ENCODE peak calls at places on chromosomes 3 and 15, in eight cellular contexts. R, G, P, K, U, W, Q and D are unnamed samples.

GRCh38 chr3:88732211-88732610 is 375.2 kb upstream of the EPHA3 start:
- DNase-seq in R (no peak), G (no peak), P (no peak), K (no peak), U (no peak), W (no peak), Q (no peak), D (no peak)

GRCh38 chr15:39124155-39124924 is 456.5 kb upstream of the THBS1 start:
- DNase-seq in R (peak; percentile 42), G (no peak), P (peak; percentile 58), K (no peak), U (peak; percentile 60), W (no peak), Q (no peak), D (peak; percentile 39)

GRCh38 chr3:129344540-129345220 is 66.0 kb downstream of the HMCES start:
- DNase-seq in R (no peak), G (no peak), P (peak; percentile 82), K (no peak), U (peak; percentile 33), W (no peak), Q (no peak), D (no peak)

GRCh38 chr15:30046414-30046813 is 36.3 kb upstream of the GOLGA8J start:
- DNase-seq in R (no peak), G (no peak), P (no peak), K (no peak), U (no peak), W (no peak), Q (no peak), D (no peak)

GRCh38 chr3:26245236-26245635 is 377.3 kb upstream of the LRRC3B start:
- DNase-seq in R (no peak), G (no peak), P (no peak), K (no peak), U (no peak), W (no peak), Q (no peak), D (no peak)

GRCh38 chr3:44762170-44762677 is 630 bp downstream of the KIF15 start:
- DNase-seq in R (peak; percentile 20), G (no peak), P (peak; percentile 23), K (peak; percentile 3), U (no peak), W (no peak), Q (no peak), D (peak; percentile 34)

GRCh38 chr3:39386331-39386730 is 3.2 kb downstream of the SLC25A38 start:
- DNase-seq in R (no peak), G (no peak), P (no peak), K (no peak), U (no peak), W (no peak), Q (no peak), D (no peak)

GRCh38 chr3:16374047-16375019 is 109.3 kb downstream of the OXNAD1 start:
- DNase-seq in R (no peak), G (no peak), P (no peak), K (no peak), U (no peak), W (no peak), Q (no peak), D (no peak)

GRCh38 chr15:90336705-90337141 is 15.4 kb upstream of the ZNF774 start:
- DNase-seq in R (peak; percentile 40), G (no peak), P (peak; percentile 96), K (no peak), U (peak; percentile 96), W (no peak), Q (no peak), D (peak; percentile 40)

GRCh38 chr15:31336943-31337295 is 10.3 kb downstream of the KLF13 start:
- DNase-seq in R (no peak), G (no peak), P (no peak), K (no peak), U (no peak), W (no peak), Q (no peak), D (no peak)

GRCh38 chr3:140972833-140973232 is 31.2 kb downstream of the SLC25A36 start:
- DNase-seq in R (peak; percentile 62), G (no peak), P (peak; percentile 40), K (peak; percentile 17), U (peak; percentile 11), W (no peak), Q (no peak), D (peak; percentile 27)

GRCh38 chr3:31297899-31298298 is 234.8 kb upstream of the STT3B start:
- DNase-seq in R (no peak), G (no peak), P (no peak), K (no peak), U (no peak), W (no peak), Q (no peak), D (no peak)

GRCh38 chr15:79967331-79968182 is 3.4 kb downstream of the BCL2A1 start:
- DNase-seq in R (no peak), G (no peak), P (no peak), K (peak; percentile 31), U (no peak), W (no peak), Q (peak; percentile 55), D (peak; percentile 9)

GRCh38 chr3:168117853-168118313 is 22.2 kb upstream of the GOLIM4 start:
- DNase-seq in R (peak; percentile 62), G (no peak), P (peak; percentile 61), K (peak; percentile 88), U (peak; percentile 37), W (no peak), Q (no peak), D (peak; percentile 74)

GRCh38 chr15:31887246-31887645 is 143.1 kb upstream of the CHRNA7 start:
- DNase-seq in R (no peak), G (peak; percentile 8), P (no peak), K (no peak), U (no peak), W (no peak), Q (no peak), D (no peak)

GRCh38 chr3:96813820-96814580 is 394 bp upstream of the EPHA6 start:
- DNase-seq in R (peak; percentile 40), G (peak; percentile 52), P (no peak), K (peak; percentile 48), U (peak; percentile 6), W (peak; percentile 17), Q (no peak), D (peak; percentile 49)